ENCODE peak calls at places on chromosomes 5 and 9, in seven cellular contexts. A is gastrocnemius medialis, S is hepatocyte, Q is esophagus squamous epithelium, P is GM06990, Y is kidney, E is mesendoderm. R is an unnamed sample. For H3K36me3, the result is how much of the 10 kb centered on the place peaks cover.

GRCh38 chr5:179251276-179251969 is 93.8 kb downstream of the ADAMTS2 start:
- DNase-seq in A (peak), S (no peak), Q (no peak), P (no peak), Y (no peak), E (no peak), R (no peak)

GRCh38 chr5:7518947-7519560 is 123.1 kb downstream of the ADCY2 start:
- DNase-seq in A (peak), S (peak), Q (no peak), P (no peak), Y (no peak), E (peak), R (no peak)

GRCh38 chr9:127405344-127406125 is 8.6 kb downstream of the SLC2A8 start:
- DNase-seq in A (no peak), S (no peak), Q (no peak), P (no peak), Y (no peak), E (no peak), R (no peak)

GRCh38 chr5:59034498-59035186 is 451.8 kb downstream of the RAB3C start:
- DNase-seq in A (no peak), S (peak), Q (no peak), P (no peak), Y (no peak), E (peak), R (no peak)

GRCh38 chr5:89342106-89342876 is 459.3 kb upstream of the MEF2C start:
- DNase-seq in A (no peak), S (no peak), Q (no peak), P (peak), Y (no peak), E (no peak), R (no peak)

GRCh38 chr9:134802201-134802795 is 78.3 kb upstream of the FCN2 start:
- DNase-seq in A (no peak), S (no peak), Q (no peak), P (no peak), Y (no peak), E (no peak), R (no peak)

GRCh38 chr5:92527311-92528078 is 1053.5 kb downstream of the NR2F1-AS1 start:
- DNase-seq in A (no peak), S (no peak), Q (no peak), P (no peak), Y (no peak), E (peak), R (no peak)

GRCh38 chr5:80941496-80941895 is 18.7 kb upstream of the RASGRF2 start:
- DNase-seq in A (no peak), S (no peak), Q (no peak), P (no peak), Y (no peak), E (peak), R (no peak)

GRCh38 chr5:124176692-124177091 is 569.7 kb downstream of the ZNF608 start:
- DNase-seq in A (peak), S (no peak), Q (no peak), P (no peak), Y (no peak), E (peak), R (no peak)

GRCh38 chr5:73792687-73793320 is 166.8 kb downstream of the ARHGEF28 start:
- DNase-seq in A (peak), S (peak), Q (no peak), P (no peak), Y (peak), E (peak), R (peak)

GRCh38 chr9:133641861-133642595 is 5.9 kb downstream of the DBH start:
- DNase-seq in A (no peak), S (no peak), Q (no peak), P (no peak), Y (peak), E (no peak), R (no peak)

GRCh38 chr9:96009690-96010477 is 134.4 kb downstream of the ERCC6L2 start:
- DNase-seq in A (no peak), S (no peak), Q (no peak), P (no peak), Y (no peak), E (no peak), R (peak)

GRCh38 chr5:88679638-88680037 is 203.3 kb downstream of the MEF2C start:
- DNase-seq in A (no peak), S (no peak), Q (no peak), P (no peak), Y (no peak), E (no peak), R (no peak)

GRCh38 chr9:15915711-15916110 is 362.9 kb downstream of the CCDC171 start:
- DNase-seq in A (no peak), S (no peak), Q (no peak), P (no peak), Y (no peak), E (peak), R (no peak)

GRCh38 chr5:141960018-141960417 is 2.0 kb upstream of the PCDH12 start:
- DNase-seq in A (no peak), S (peak), Q (no peak), P (no peak), Y (no peak), E (peak), R (peak)

GRCh38 chr5:89929834-89930233 is 479.7 kb downstream of the CETN3 start:
- DNase-seq in A (no peak), S (no peak), Q (no peak), P (no peak), Y (no peak), E (peak), R (no peak)

GRCh38 chr5:39013938-39014337 is 60.3 kb downstream of the RICTOR start:
- DNase-seq in A (no peak), S (no peak), Q (no peak), P (no peak), Y (no peak), E (no peak), R (no peak)

GRCh38 chr5:107668933-107669542 is 1.7 kb downstream of the EFNA5 start:
- DNase-seq in A (no peak), S (peak), Q (no peak), P (no peak), Y (peak), E (peak), R (no peak)

GRCh38 chr9:34171753-34172535 is 6.9 kb upstream of the UBAP1 start:
- DNase-seq in A (peak), S (no peak), Q (no peak), P (peak), Y (no peak), E (no peak), R (no peak)

GRCh38 chr5:130110333-130110732 is 206.1 kb downstream of the CHSY3 start:
- DNase-seq in A (no peak), S (peak), Q (no peak), P (no peak), Y (no peak), E (no peak), R (no peak)

GRCh38 chr5:75610201-75610600 is 1.1 kb upstream of the ANKDD1B start:
- DNase-seq in A (no peak), S (no peak), Q (no peak), P (no peak), Y (no peak), E (peak), R (no peak)

GRCh38 chr9:2613730-2614271 is 7.8 kb upstream of the VLDLR start:
- DNase-seq in A (peak), S (no peak), Q (no peak), P (no peak), Y (no peak), E (peak), R (no peak)

GRCh38 chr5:54705994-54706616 is 188.5 kb downstream of the SNX18 start:
- DNase-seq in A (no peak), S (no peak), Q (no peak), P (no peak), Y (no peak), E (no peak), R (no peak)

GRCh38 chr9:130741831-130742449 is 48.4 kb downstream of the EXOSC2 start:
- DNase-seq in A (no peak), S (no peak), Q (no peak), P (no peak), Y (no peak), E (no peak), R (no peak)

GRCh38 chr9:123401879-123402513 is 46.0 kb downstream of the CRB2 start:
- DNase-seq in A (no peak), S (peak), Q (no peak), P (no peak), Y (no peak), E (peak), R (no peak)

GRCh38 chr9:13089721-13090120 is 189.8 kb downstream of the MPDZ start:
- DNase-seq in A (no peak), S (no peak), Q (no peak), P (no peak), Y (no peak), E (no peak), R (no peak)
- H3K36me3 ChIP-seq in A (under half), S (under half), Q (under half), P (under half), Y (under half), E (under half), R (under half)

DNA sequence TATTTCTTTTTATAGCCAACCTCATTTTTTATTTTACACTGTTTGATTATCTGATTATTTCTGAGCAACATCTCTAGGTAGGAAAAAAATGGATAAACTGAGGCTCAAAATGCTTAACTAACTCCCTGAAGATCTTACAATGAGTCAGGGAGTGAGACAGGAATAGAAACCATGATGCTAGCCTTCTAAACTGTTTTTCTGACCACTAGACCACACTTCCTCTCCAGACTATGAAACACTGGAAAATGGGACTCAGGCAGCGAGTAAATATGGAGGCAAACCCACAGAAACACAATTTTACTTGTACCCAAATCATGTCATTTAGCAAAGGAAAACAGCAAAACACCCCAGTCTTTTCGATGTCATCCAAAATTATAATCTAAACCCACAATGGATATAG is 129.9 kb upstream of the ANKH start:
- DNase-seq in A (no peak), S (no peak), Q (no peak), P (no peak), Y (no peak), E (no peak), R (no peak)
- H3K36me3 ChIP-seq in A (under half), S (under half), Q (under half), P (under half), Y (under half), E (under half), R (under half)

GRCh38 chr5:135343417-135343816 is 55.6 kb downstream of the MACROH2A1 start:
- DNase-seq in A (no peak), S (no peak), Q (no peak), P (no peak), Y (no peak), E (no peak), R (no peak)
- H3K36me3 ChIP-seq in A (under half), S (under half), Q (under half), P (under half), Y (under half), E (under half), R (under half)

GRCh38 chr5:135339189-135339588 is 59.8 kb downstream of the MACROH2A1 start:
- DNase-seq in A (no peak), S (no peak), Q (no peak), P (no peak), Y (no peak), E (peak), R (peak)
- H3K36me3 ChIP-seq in A (under half), S (under half), Q (half or more), P (under half), Y (under half), E (under half), R (half or more)

GRCh38 chr9:21810881-21811280 is 8.4 kb downstream of the MTAP start:
- DNase-seq in A (no peak), S (no peak), Q (no peak), P (no peak), Y (no peak), E (no peak), R (no peak)

GRCh38 chr9:21812945-21813568 is 10.6 kb downstream of the MTAP start:
- DNase-seq in A (peak), S (peak), Q (no peak), P (peak), Y (peak), E (peak), R (peak)

GRCh38 chr9:21811914-21812313 is 9.5 kb downstream of the MTAP start:
- DNase-seq in A (no peak), S (no peak), Q (no peak), P (no peak), Y (no peak), E (no peak), R (no peak)

GRCh38 chr9:21813575-21814473 is 11.4 kb downstream of the MTAP start:
- DNase-seq in A (peak), S (peak), Q (peak), P (peak), Y (no peak), E (peak), R (peak)

GRCh38 chr9:21812415-21812814 is 10.0 kb downstream of the MTAP start:
- DNase-seq in A (no peak), S (no peak), Q (no peak), P (no peak), Y (no peak), E (peak), R (no peak)
- H3K36me3 ChIP-seq in A (under half), S (under half), Q (under half), P (under half), Y (under half), E (under half), R (under half)

GRCh38 chr5:2066373-2066772 is 183.6 kb upstream of the IRX4 start:
- DNase-seq in A (no peak), S (no peak), Q (no peak), P (no peak), Y (no peak), E (no peak), R (no peak)
- H3K36me3 ChIP-seq in A (under half), S (under half), Q (under half), P (under half), Y (under half), E (under half), R (under half)